ENCODE peak calls at places on chromosomes 5 and 9, in nine cellular contexts. F is NCI-H1436; A is naive thymus-derived CD8-positive, alpha-beta T cell; W is SJSA1; M is cardiac muscle cell; K is Right ventricle myocardium superior; O is germinal center; B is HTR-8/SVneo; V is A172. X is an unnamed sample.

GRCh38 chr5:142360607-142361120 is 35.8 kb upstream of the SPRY4 start:
- DNase-seq in V (peak; percentile 86), K (no peak), M (peak; percentile 57), O (no peak), F (no peak), A (no peak), W (peak; percentile 53), B (peak; percentile 43), X (no peak)

GRCh38 chr5:143717400-143717799 is 94.6 kb upstream of the HMHB1 start:
- DNase-seq in F (no peak), A (no peak), W (no peak), M (peak; percentile 90), V (peak; percentile 68), K (no peak), O (no peak), B (peak; percentile 73), X (no peak)

GRCh38 chr9:69295872-69296562 is 29.0 kb upstream of the ENTREP1 start:
- DNase-seq in F (no peak), B (no peak), A (no peak), M (no peak), V (no peak), K (peak; percentile 34), O (no peak), W (no peak), X (peak; percentile 17)

GRCh38 chr9:555493-555892 is 286.0 kb upstream of the DMRT1 start:
- DNase-seq in F (no peak), W (no peak), V (no peak), M (no peak), O (no peak), B (no peak), A (no peak), K (no peak), X (no peak)

GRCh38 chr5:125142439-125142838 is 396.0 kb upstream of the ZNF608 start:
- DNase-seq in W (no peak), O (no peak), B (no peak), M (no peak), K (no peak), F (no peak), V (no peak), A (no peak), X (no peak)

GRCh38 chr5:64666058-64666457 is 24.2 kb upstream of the SHISAL2B start:
- DNase-seq in O (no peak), A (no peak), K (no peak), M (peak; percentile 88), F (no peak), V (peak; percentile 47), B (no peak), W (no peak), X (no peak)

GRCh38 chr9:134333234-134333873 is 7.1 kb downstream of the RXRA start:
- DNase-seq in W (no peak), B (no peak), M (no peak), V (no peak), F (no peak), O (no peak), A (no peak), K (peak; percentile 61), X (no peak)

GRCh38 chr5:59042201-59042600 is 459.3 kb downstream of the RAB3C start:
- DNase-seq in V (peak; percentile 77), O (no peak), W (no peak), M (peak; percentile 71), A (no peak), B (no peak), K (no peak), F (no peak), X (no peak)

GRCh38 chr5:154412925-154413324 is 32.9 kb upstream of the SAP30L start:
- DNase-seq in K (no peak), A (no peak), O (no peak), F (no peak), V (no peak), M (no peak), W (no peak), B (no peak), X (no peak)

GRCh38 chr9:131951905-131952304 is 127.8 kb downstream of the MED27 start:
- DNase-seq in A (no peak), K (peak; percentile 77), B (no peak), V (no peak), O (no peak), F (no peak), W (no peak), M (peak; percentile 36), X (peak; percentile 49)

GRCh38 chr9:16039988-16040761 is 487.3 kb downstream of the CCDC171 start:
- DNase-seq in K (no peak), M (peak; percentile 33), V (no peak), O (no peak), B (no peak), F (no peak), W (peak; percentile 61), A (no peak), X (no peak)

GRCh38 chr5:23089316-23089715 is 236.2 kb upstream of the CDH12 start:
- DNase-seq in B (no peak), O (no peak), A (no peak), F (no peak), M (no peak), V (no peak), K (no peak), W (no peak), X (no peak)

GRCh38 chr9:121852646-121853616 is 201.5 kb downstream of the DAB2IP start:
- DNase-seq in V (no peak), K (peak; percentile 78), O (no peak), B (no peak), A (no peak), F (no peak), W (no peak), M (peak; percentile 81), X (peak; percentile 59)

GRCh38 chr5:140042551-140043507 is at the start of gene NRG2:
- DNase-seq in O (peak; percentile 80), B (peak; percentile 80), V (peak; percentile 72), A (peak; percentile 57), K (peak; percentile 81), F (peak; percentile 58), W (peak; percentile 70), M (peak; percentile 55), X (peak; percentile 80)

GRCh38 chr9:122131401-122131921 is 28.1 kb downstream of the NDUFA8 start:
- DNase-seq in W (no peak), V (no peak), B (no peak), O (no peak), A (no peak), F (no peak), K (peak; percentile 67), M (no peak), X (peak; percentile 43)

GRCh38 chr5:69129413-69129812 is 35.6 kb downstream of the SLC30A5 start:
- DNase-seq in W (peak; percentile 4), B (no peak), K (no peak), F (no peak), A (no peak), M (peak; percentile 70), V (peak; percentile 36), O (no peak), X (no peak)

GRCh38 chr9:71863652-71864051 is 47.3 kb downstream of the ABHD17B start:
- DNase-seq in K (no peak), M (peak; percentile 52), V (no peak), B (no peak), F (no peak), W (no peak), A (no peak), O (no peak), X (no peak)

GRCh38 chr5:71492817-71493615 is 37.6 kb downstream of the BDP1 start:
- DNase-seq in M (no peak), B (no peak), W (no peak), A (no peak), F (no peak), O (no peak), K (no peak), V (no peak), X (no peak)

GRCh38 chr5:163347671-163348070 is 89.7 kb upstream of the CCNG1 start:
- DNase-seq in W (peak; percentile 34), A (peak; percentile 12), O (peak; percentile 45), K (no peak), B (peak; percentile 40), V (peak; percentile 58), F (peak; percentile 43), M (peak; percentile 85), X (no peak)

GRCh38 chr5:143657814-143658395 is 154.1 kb upstream of the HMHB1 start:
- DNase-seq in B (no peak), M (no peak), W (no peak), A (no peak), V (no peak), K (no peak), F (peak; percentile 90), O (no peak), X (no peak)

GRCh38 chr9:69605406-69605805 is 66.8 kb downstream of the APBA1 start:
- DNase-seq in W (no peak), M (no peak), O (no peak), B (no peak), V (no peak), F (no peak), A (no peak), K (no peak), X (no peak)

GRCh38 chr9:134889386-134890214 is 9.0 kb downstream of the FCN2 start:
- DNase-seq in A (no peak), W (no peak), M (no peak), V (no peak), F (no peak), O (peak; percentile 17), B (no peak), K (no peak), X (no peak)

GRCh38 chr9:135061441-135061840 is 26.0 kb upstream of the OLFM1 start:
- DNase-seq in F (no peak), M (no peak), B (no peak), W (no peak), O (no peak), K (no peak), V (no peak), A (no peak), X (no peak)

GRCh38 chr5:39513236-39513635 is 88.5 kb upstream of the DAB2 start:
- DNase-seq in W (peak; percentile 72), F (no peak), B (no peak), M (no peak), A (no peak), V (peak; percentile 88), O (no peak), K (no peak), X (no peak)

GRCh38 chr5:39200081-39200480 is 19.3 kb downstream of the FYB1 start:
- DNase-seq in V (no peak), F (no peak), O (no peak), W (no peak), A (no peak), M (no peak), K (no peak), B (no peak), X (no peak)

GRCh38 chr9:79522793-79523192 is 49.0 kb upstream of the TLE4 start:
- DNase-seq in V (no peak), K (no peak), O (no peak), W (no peak), M (no peak), F (no peak), A (no peak), B (no peak), X (no peak)

GRCh38 chr5:32540446-32540845 is 44.9 kb upstream of the SUB1 start:
- DNase-seq in M (no peak), A (no peak), K (no peak), F (no peak), B (no peak), V (no peak), O (peak; percentile 34), W (no peak), X (no peak)

GRCh38 chr5:119290161-119290569 is 65.7 kb upstream of the TNFAIP8 start:
- DNase-seq in K (no peak), F (no peak), V (no peak), M (no peak), W (no peak), A (no peak), B (no peak), O (peak; percentile 29), X (no peak)

GRCh38 chr9:32705059-32705458 is 69.6 kb upstream of the TAF1L start:
- DNase-seq in F (no peak), A (no peak), W (peak; percentile 36), B (peak; percentile 35), K (no peak), V (peak; percentile 67), O (no peak), M (no peak), X (no peak)

GRCh38 chr9:110912701-110913291 is 125.5 kb downstream of the LPAR1 start:
- DNase-seq in K (no peak), B (no peak), M (peak; percentile 78), O (no peak), A (no peak), F (no peak), V (no peak), W (no peak), X (no peak)

GRCh38 chr5:149420509-149421371 is 41.6 kb upstream of the IL17B start:
- DNase-seq in M (peak; percentile 66), A (no peak), B (no peak), O (no peak), K (peak; percentile 49), W (no peak), F (no peak), V (no peak), X (no peak)